ENCODE peak calls at places on chromosomes 2 and 18, in eight cellular contexts. B is naive thymus-derived CD4-positive, alpha-beta T cell; D is Right ventricle myocardium superior; X is activated T-helper 1 cell treated with anti-CD3 and anti-CD28 coated beads, Interleukin-12 subunit alpha, Interleukin-12 subunit beta, Interleukin-2, Interleukin-4 antibody, amounts not matched to agents 30 ng/mL and 10 ng/mL and 1 ng/mL, durations not matched to agents 14 hours and 24 hours and 36 hours; V is bronchial epithelial cell; S is WTC11; H is T47D; O is GOT3. W is an unnamed sample.
A peak's percentile ranks its signal among the peaks of the same experiment; 100 is the strongest.

GRCh38 chr2:219870023-219870422 is 242.6 kb downstream of the SLC4A3 start:
- DNase-seq in S (no peak), B (no peak), O (no peak), D (no peak), H (no peak), V (peak; percentile 26), X (no peak), W (no peak)

GRCh38 chr18:45783097-45784075 is 42.1 kb upstream of the SIGLEC15 start:
- DNase-seq in X (no peak), O (no peak), B (no peak), H (peak; percentile 44), S (no peak), V (no peak), D (no peak), W (peak; percentile 59)

GRCh38 chr2:10722252-10722825 is 909 bp downstream of the ATP6V1C2 start:
- DNase-seq in V (no peak), S (no peak), O (no peak), H (no peak), X (no peak), D (no peak), B (no peak), W (no peak)

GRCh38 chr2:9238927-9239326 is 32.3 kb downstream of the ASAP2 start:
- DNase-seq in D (no peak), B (no peak), H (no peak), X (no peak), S (no peak), O (no peak), V (no peak), W (no peak)

GRCh38 chr2:96344011-96344410 is 8.4 kb downstream of the NCAPH start:
- DNase-seq in H (no peak), X (peak; percentile 19), S (no peak), D (no peak), O (no peak), V (no peak), B (no peak), W (no peak)

GRCh38 chr2:46268986-46269385 is 28.2 kb upstream of the EPAS1 start:
- DNase-seq in O (no peak), V (no peak), B (no peak), X (no peak), H (peak; percentile 50), D (no peak), S (no peak), W (no peak)

GRCh38 chr18:54149078-54149697 is 75.3 kb downstream of the MBD2 start:
- DNase-seq in X (peak; percentile 31), B (no peak), H (no peak), V (peak; percentile 94), S (no peak), D (no peak), O (no peak), W (peak; percentile 80)

GRCh38 chr2:64000630-64001381 is 18.4 kb downstream of the VPS54 start:
- DNase-seq in V (no peak), H (peak; percentile 17), X (no peak), O (no peak), D (no peak), S (no peak), B (no peak), W (no peak)

GRCh38 chr2:108630567-108631405 is 88.5 kb upstream of the RANBP2 start:
- DNase-seq in D (no peak), X (no peak), B (no peak), V (peak; percentile 49), O (no peak), H (no peak), S (no peak), W (no peak)

GRCh38 chr18:45566025-45566740 is 49.1 kb upstream of the SLC14A2 start:
- DNase-seq in H (no peak), D (peak; percentile 65), S (no peak), X (no peak), V (peak; percentile 96), O (no peak), B (no peak), W (peak; percentile 86)

GRCh38 chr2:240216197-240216596 is 75.7 kb upstream of the OTOS start:
- DNase-seq in B (no peak), X (no peak), V (no peak), D (no peak), O (no peak), S (no peak), H (no peak), W (no peak)

GRCh38 chr2:218516614-218517013 is 51.5 kb downstream of the USP37 start:
- DNase-seq in B (peak; percentile 31), H (peak; percentile 33), V (peak; percentile 43), O (no peak), S (no peak), X (no peak), D (no peak), W (no peak)

GRCh38 chr2:157106950-157107349 is 150.6 kb upstream of the GALNT5 start:
- DNase-seq in D (no peak), O (no peak), S (no peak), X (no peak), V (no peak), H (no peak), B (no peak), W (no peak)

GRCh38 chr2:233076749-233077148 is 16.6 kb downstream of the INPP5D start:
- DNase-seq in H (no peak), O (no peak), B (no peak), X (no peak), D (no peak), S (no peak), V (no peak), W (no peak)

GRCh38 chr18:9017170-9017899 is 85.2 kb upstream of the NDUFV2 start:
- DNase-seq in B (peak; percentile 3), S (peak; percentile 61), D (peak; percentile 84), O (peak; percentile 64), H (no peak), V (peak; percentile 89), X (peak; percentile 40), W (no peak)

GRCh38 chr2:205686231-205687017 is 4.1 kb downstream of the NRP2 start:
- DNase-seq in O (no peak), D (no peak), V (no peak), B (no peak), S (no peak), H (no peak), X (no peak), W (no peak)

GRCh38 chr2:10329880-10330699 is 27.4 kb downstream of the HPCAL1 start:
- DNase-seq in X (peak; percentile 11), H (no peak), B (peak; percentile 78), S (no peak), D (no peak), O (no peak), V (peak; percentile 10), W (no peak)